ENCODE peak calls at places on chromosomes 2 and 18, in five cellular contexts. N is neuronal stem cell, A is IMR-90, B is GM23248, G is uterus. H is an unnamed sample. For H3K4me1, the result is how much of the 10 kb centered on the place peaks cover.

GRCh38 chr2:127415593-127416485 is 2.4 kb upstream of the PROC start:
- DNase-seq in B (no peak), G (no peak), N (peak), A (no peak), H (peak)

GRCh38 chr2:160077912-160078585 is 15.6 kb upstream of the PLA2R1 start:
- DNase-seq in B (no peak), G (no peak), N (no peak), A (no peak), H (no peak)

GRCh38 chr2:137287934-137288639 is 522.7 kb downstream of the THSD7B start:
- DNase-seq in G (no peak), N (no peak), B (peak), A (no peak), H (no peak)

GRCh38 chr2:193502363-193503035 is 1307.8 kb upstream of the TMEFF2 start:
- DNase-seq in G (no peak), B (no peak), A (no peak), N (peak), H (peak)

GRCh38 chr2:173021939-173022371 is 53.7 kb upstream of the MAP3K20 start:
- DNase-seq in B (peak), G (no peak), N (no peak), A (peak), H (no peak)

GRCh38 chr18:8741524-8741923 is 36.2 kb downstream of the MTCL1 start:
- DNase-seq in B (no peak), G (no peak), A (no peak), N (no peak), H (no peak)

GRCh38 chr18:73316513-73316912 is 448.7 kb upstream of the NETO1 start:
- DNase-seq in G (no peak), A (peak), N (no peak), B (peak), H (no peak)

GRCh38 chr18:12946549-12947354 is 1.1 kb upstream of the SEH1L start:
- DNase-seq in N (peak), A (peak), G (peak), B (peak), H (no peak)

GRCh38 chr2:108978709-108979111 is 10.3 kb downstream of the EDAR start:
- DNase-seq in G (no peak), B (no peak), A (no peak), N (no peak), H (no peak)

GRCh38 chr2:159818940-159819339 is 20.9 kb upstream of the CD302 start:
- DNase-seq in A (no peak), B (no peak), G (no peak), N (no peak), H (no peak)

GRCh38 chr2:157572725-157573124 is 55.9 kb downstream of the ACVR1C start:
- DNase-seq in A (no peak), B (peak), G (no peak), N (no peak), H (no peak)

GRCh38 chr18:13176847-13177246 is 41.7 kb upstream of the LDLRAD4 start:
- DNase-seq in B (no peak), G (no peak), A (no peak), N (no peak), H (no peak)

DNA sequence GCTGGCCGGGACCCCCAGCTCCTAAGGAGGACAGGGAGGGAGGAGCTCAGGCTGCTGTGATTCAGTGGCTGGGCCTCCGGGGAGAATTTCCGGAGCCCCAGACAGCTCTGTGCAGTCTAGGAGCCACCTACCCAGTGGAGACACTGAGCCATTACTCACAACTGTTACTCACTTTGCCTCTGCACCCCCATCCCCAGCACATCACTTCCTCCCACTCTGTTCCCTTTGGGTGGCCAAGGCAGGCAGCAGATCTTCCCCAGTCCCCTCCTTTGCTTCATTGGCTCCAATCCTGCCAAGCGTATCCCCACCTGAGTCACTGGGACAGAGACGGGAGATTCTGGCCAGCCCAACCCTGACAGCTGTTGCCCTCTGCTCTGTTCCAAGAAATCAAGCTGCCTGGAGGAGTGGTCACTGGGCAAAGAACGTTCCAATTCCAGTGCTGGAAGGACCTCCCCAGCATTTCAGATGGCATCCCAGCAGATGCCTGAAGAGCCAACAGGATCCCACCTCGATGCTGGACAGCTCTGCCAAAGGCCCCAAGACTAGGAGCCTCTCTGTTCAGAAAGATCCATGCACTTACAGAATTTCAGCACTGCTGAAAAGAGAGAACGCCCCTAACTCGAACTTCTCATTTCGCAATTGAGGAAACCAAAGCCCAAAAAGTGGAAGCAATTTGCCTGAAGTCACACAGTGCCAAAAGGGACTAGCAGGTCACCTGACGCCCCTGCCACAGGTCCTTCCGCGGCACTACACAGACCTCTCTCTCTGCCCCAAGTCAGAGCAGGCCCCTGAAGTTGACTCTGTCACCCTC is 68.3 kb downstream of the TNS1 start:
- DNase-seq in A (peak), B (peak), N (no peak), G (peak), H (no peak)
- H3K4me3 ChIP-seq in A (no peak), B (peak), N (no peak), G (peak), H (peak)

GRCh38 chr18:58937913-58938312 is 73.2 kb downstream of the ZNF532 start:
- DNase-seq in A (peak), B (peak), G (no peak), N (no peak), H (no peak)

GRCh38 chr18:58943896-58944295 is 79.2 kb downstream of the ZNF532 start:
- DNase-seq in B (no peak), G (no peak), A (no peak), N (no peak), H (no peak)

GRCh38 chr18:58941426-58942099 is 76.9 kb downstream of the ZNF532 start:
- DNase-seq in G (no peak), B (no peak), N (no peak), A (no peak), H (no peak)

GRCh38 chr18:58947136-58947732 is 82.6 kb downstream of the ZNF532 start:
- DNase-seq in G (no peak), B (peak), A (no peak), N (no peak), H (no peak)

GRCh38 chr18:58942486-58942885 is 77.8 kb downstream of the ZNF532 start:
- DNase-seq in G (no peak), B (no peak), A (no peak), N (no peak), H (no peak)
- H3K27ac ChIP-seq in G (no peak), B (no peak), A (no peak), N (no peak), H (no peak)

GRCh38 chr2:164464376-164464775 is 156.9 kb downstream of the GRB14 start:
- DNase-seq in A (no peak), N (no peak), B (no peak), G (no peak), H (no peak)
- H3K4me1 ChIP-seq in A (under half), N (under half), B (under half), G (under half), H (under half)

GRCh38 chr18:79274823-79275222 is 120.9 kb upstream of the NFATC1 start:
- DNase-seq in G (no peak), A (no peak), B (no peak), N (no peak), H (no peak)

GRCh38 chr18:79278896-79279295 is 116.8 kb upstream of the NFATC1 start:
- DNase-seq in A (no peak), B (no peak), G (no peak), N (no peak), H (no peak)

GRCh38 chr18:79275461-79275860 is 120.3 kb upstream of the NFATC1 start:
- DNase-seq in B (no peak), G (no peak), N (no peak), A (no peak), H (no peak)

GRCh38 chr18:79272916-79273315 is 122.8 kb upstream of the NFATC1 start:
- DNase-seq in G (no peak), B (no peak), N (no peak), A (no peak), H (no peak)

DNA sequence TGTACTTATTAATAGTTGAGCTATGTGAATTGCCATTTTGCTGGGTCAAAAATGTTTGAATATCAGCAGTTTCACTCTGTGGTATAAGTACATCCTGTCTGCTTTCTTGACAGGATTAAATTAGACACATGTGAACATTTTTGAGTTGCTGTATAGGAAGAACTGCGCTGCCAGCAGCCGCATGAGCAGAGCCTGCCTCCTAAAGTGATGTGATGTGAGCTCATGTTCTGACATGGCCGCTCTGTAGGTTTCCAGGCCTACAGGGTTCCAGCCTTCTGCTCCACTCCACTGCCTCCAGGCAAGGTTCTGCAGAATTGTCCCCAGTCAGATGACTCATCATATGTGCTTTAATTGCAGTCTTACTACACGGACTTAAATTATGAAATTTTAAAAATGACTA is 119.7 kb upstream of the NFATC1 start:
- DNase-seq in B (peak), N (no peak), A (no peak), G (no peak), H (no peak)
- H3K4me3 ChIP-seq in B (no peak), N (no peak), A (no peak), G (no peak), H (no peak)

GRCh38 chr18:63140038-63140450 is 179.5 kb downstream of the BCL2 start:
- DNase-seq in G (no peak), A (no peak), B (no peak), N (no peak), H (no peak)

GRCh38 chr18:63141777-63142176 is 177.8 kb downstream of the BCL2 start:
- DNase-seq in G (no peak), N (no peak), A (no peak), B (no peak), H (no peak)

GRCh38 chr18:63143246-63143847 is 176.2 kb downstream of the BCL2 start:
- DNase-seq in N (no peak), A (no peak), B (no peak), G (no peak), H (no peak)

GRCh38 chr18:63142502-63143045 is 177.0 kb downstream of the BCL2 start:
- DNase-seq in G (no peak), B (no peak), N (no peak), A (no peak), H (no peak)

DNA sequence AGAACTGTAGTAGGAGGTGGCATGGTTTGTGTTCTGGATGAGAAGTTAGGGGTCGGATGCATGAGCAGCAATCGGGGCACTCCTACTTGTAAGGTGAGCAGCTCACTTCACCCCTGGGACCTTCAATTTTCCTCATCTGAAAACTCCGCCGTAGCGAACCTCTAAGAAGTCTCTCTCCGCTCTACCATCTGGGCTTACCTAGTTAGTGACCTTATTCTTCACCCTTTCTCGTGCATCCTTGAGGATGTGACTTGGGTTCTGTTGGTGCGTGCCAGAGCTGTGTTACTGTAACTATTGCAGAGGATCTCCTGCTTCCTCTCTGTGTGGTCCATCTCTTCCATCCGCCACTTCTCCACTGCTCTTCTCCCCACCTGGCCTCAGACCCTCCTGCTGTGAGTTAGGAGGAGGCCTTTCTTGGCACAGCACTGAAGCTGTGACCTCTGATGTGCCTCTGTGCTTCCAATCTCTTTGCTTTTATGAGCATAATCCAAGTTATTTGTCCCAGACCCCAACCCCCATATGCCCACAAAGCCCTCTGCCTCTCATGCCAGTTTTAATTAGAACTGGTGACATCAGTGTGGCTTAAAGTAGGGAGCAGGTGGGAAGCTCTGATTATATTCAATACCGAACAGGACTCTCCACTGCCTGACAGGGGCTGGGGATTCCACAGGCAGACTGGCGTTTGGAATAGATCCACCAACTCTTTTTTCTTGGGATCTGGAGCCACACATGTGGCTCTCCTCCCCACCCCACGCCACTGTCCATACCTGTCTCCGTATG is 178.4 kb downstream of the BCL2 start:
- DNase-seq in G (no peak), B (no peak), N (no peak), A (no peak), H (no peak)
- H3K27ac ChIP-seq in G (peak), B (no peak), N (no peak), A (no peak), H (no peak)

H was measured in pancreas.